ENCODE peak calls at places on chromosome 3, in seven cellular contexts. O, F, Y, M, X, U and B are unnamed samples.

GRCh38 chr3:171528102-171528501 is 67.9 kb upstream of the TNIK start:
- DNase-seq in U (no peak), O (peak; percentile 56), X (peak; percentile 14), M (no peak), Y (no peak), F (no peak), B (no peak)

GRCh38 chr3:176992565-176992964 is 204.7 kb downstream of the TBL1XR1 start:
- DNase-seq in Y (no peak), M (no peak), U (no peak), F (no peak), X (no peak), O (no peak), B (no peak)

GRCh38 chr3:53062905-53063304 is 17.0 kb upstream of the SFMBT1 start:
- DNase-seq in U (no peak), M (no peak), O (no peak), Y (peak; percentile 11), F (no peak), X (no peak), B (no peak)

GRCh38 chr3:53693441-53693840 is 152.8 kb downstream of the CHDH start:
- DNase-seq in F (no peak), M (no peak), O (no peak), Y (no peak), X (no peak), U (no peak), B (no peak)

GRCh38 chr3:99753268-99753975 is 64.2 kb upstream of the CMSS1 start:
- DNase-seq in O (peak; percentile 64), U (no peak), X (peak; percentile 82), M (no peak), Y (no peak), F (no peak), B (no peak)

GRCh38 chr3:32817561-32818430 is at the start of gene TRIM71:
- DNase-seq in O (no peak), M (peak; percentile 15), U (no peak), F (no peak), Y (no peak), X (no peak), B (no peak)

GRCh38 chr3:193872265-193872753 is 263.6 kb upstream of the HES1 start:
- DNase-seq in O (peak; percentile 70), Y (no peak), F (no peak), U (no peak), X (peak; percentile 82), M (no peak), B (no peak)

GRCh38 chr3:108546692-108547091 is 36.3 kb upstream of the MYH15 start:
- DNase-seq in M (no peak), X (no peak), U (no peak), Y (no peak), F (no peak), O (no peak), B (no peak)

GRCh38 chr3:161104561-161105551 is at the start of gene B3GALNT1:
- DNase-seq in F (peak; percentile 77), U (peak; percentile 36), Y (peak; percentile 67), O (peak; percentile 34), M (peak; percentile 39), X (peak; percentile 66), B (no peak)

GRCh38 chr3:28326458-28326926 is 22.0 kb upstream of the ZCWPW2 start:
- DNase-seq in F (no peak), O (no peak), U (no peak), X (no peak), Y (no peak), M (no peak), B (no peak)

GRCh38 chr3:170899455-170899854 is 9.0 kb downstream of the EIF5A2 start:
- DNase-seq in U (no peak), Y (no peak), O (no peak), X (no peak), M (no peak), F (no peak), B (no peak)

GRCh38 chr3:37859908-37860199 is 1.8 kb upstream of the CTDSPL start:
- DNase-seq in O (no peak), M (no peak), X (no peak), F (no peak), U (no peak), Y (no peak), B (no peak)

GRCh38 chr3:143596957-143597642 is 251.2 kb downstream of the SLC9A9 start:
- DNase-seq in M (no peak), X (no peak), Y (no peak), F (no peak), U (peak; percentile 42), O (no peak), B (no peak)

GRCh38 chr3:127961963-127962362 is 46.9 kb downstream of the KBTBD12 start:
- DNase-seq in U (no peak), M (no peak), F (no peak), O (no peak), Y (no peak), X (no peak), B (no peak)

GRCh38 chr3:87147562-87147961 is 79.5 kb upstream of the CHMP2B start:
- DNase-seq in Y (no peak), M (no peak), X (no peak), O (no peak), U (no peak), F (no peak), B (no peak)

GRCh38 chr3:87148020-87148419 is 79.1 kb upstream of the CHMP2B start:
- DNase-seq in U (no peak), O (no peak), X (no peak), Y (no peak), M (no peak), F (no peak), B (no peak)

DNA sequence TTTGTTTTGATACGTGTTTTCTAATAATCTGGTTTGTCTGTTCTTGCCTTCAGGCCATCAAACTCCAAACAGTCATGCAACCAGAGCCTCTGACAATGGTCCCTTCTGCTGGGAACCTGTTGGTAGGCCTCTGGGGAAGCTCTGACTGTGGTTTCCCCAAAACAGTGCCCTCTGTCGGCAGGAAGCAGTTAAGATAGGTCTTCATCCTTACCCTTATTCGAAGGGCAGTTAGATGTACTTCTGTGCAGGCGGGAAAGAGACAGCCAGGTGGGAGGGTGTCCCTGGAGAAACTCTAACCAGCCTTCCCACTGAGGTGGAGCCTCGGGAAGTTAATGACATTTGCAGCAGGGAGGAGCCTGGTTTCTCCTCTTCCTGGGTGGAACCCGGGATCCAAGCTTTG is 81.6 kb upstream of the CHMP2B start:
- DNase-seq in O (no peak), X (peak; percentile 32), F (no peak), Y (no peak), U (no peak), M (no peak), B (no peak)
- TF ChIP-seq CTCF in O (peak; percentile 41), X (peak; percentile 57), F (no peak), Y (no peak), U (no peak), M (no peak), B (no peak)

DNA sequence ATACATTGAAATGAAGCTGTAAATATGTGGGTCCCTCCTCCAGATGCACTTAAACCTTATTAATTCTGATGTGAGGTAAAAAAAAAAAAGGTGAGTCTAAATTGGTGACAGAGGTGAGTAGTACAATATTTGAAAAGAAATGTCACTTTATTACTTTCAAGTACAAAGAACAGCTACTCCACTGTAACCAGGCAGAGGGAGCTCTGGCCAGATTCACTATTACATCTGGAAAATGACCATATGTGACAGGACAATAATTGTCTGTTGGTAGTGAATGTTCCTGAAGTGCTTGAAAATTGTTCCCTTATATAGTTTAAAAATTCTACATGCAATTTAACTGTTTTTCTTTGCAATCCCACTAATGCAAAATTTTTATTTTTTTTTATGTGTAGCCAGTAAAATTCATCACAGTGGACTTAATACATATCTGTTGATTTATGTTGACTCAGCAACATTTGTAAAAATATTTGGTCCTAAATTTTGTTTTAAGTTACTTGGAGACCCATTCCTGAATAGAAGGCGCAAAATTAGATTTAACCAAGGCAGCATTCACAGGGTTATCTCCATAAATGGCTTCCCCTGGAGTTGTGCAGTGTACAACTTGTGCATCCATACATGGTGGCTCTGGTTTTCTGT is 231.9 kb upstream of the TBC1D5 start:
- DNase-seq in Y (no peak), X (no peak), M (no peak), F (no peak), U (no peak), O (no peak), B (no peak)
- TF ChIP-seq CTCF in Y (no peak), X (peak; percentile 43), M (no peak), F (no peak), U (no peak), O (peak; percentile 38), B (no peak)

GRCh38 chr3:130528120-130528519 is 11.1 kb downstream of the COL6A6 start:
- DNase-seq in O (no peak), F (no peak), X (no peak), M (no peak), Y (no peak), U (no peak), B (no peak)

GRCh38 chr3:130533247-130533646 is 16.3 kb downstream of the COL6A6 start:
- DNase-seq in F (no peak), O (no peak), U (no peak), X (no peak), M (no peak), Y (no peak), B (no peak)

DNA sequence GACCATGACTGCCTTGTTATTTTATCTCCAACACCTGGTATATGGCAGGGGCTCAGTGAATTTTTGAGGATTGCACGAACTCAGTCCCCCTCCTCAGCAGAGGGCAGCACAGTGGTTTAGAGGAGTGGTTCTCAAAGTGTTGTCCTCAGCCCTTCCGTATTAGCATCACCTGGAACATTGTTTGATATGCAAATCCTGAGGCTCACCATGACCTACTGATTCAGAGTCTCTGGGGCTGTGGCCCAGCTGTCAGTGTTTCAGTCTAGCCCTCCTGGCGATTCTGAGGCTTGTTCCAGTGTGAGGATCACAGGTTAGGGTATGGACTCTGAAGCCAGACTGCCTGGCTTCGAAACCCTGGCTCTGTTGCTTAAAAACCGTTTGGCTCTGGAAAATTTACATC is 12.8 kb downstream of the COL6A6 start:
- DNase-seq in M (no peak), Y (no peak), X (no peak), F (no peak), U (no peak), O (no peak), B (no peak)
- TF ChIP-seq CTCF in M (no peak), Y (no peak), X (no peak), F (no peak), U (no peak), O (no peak), B (no peak)

GRCh38 chr3:179045719-179046402 is 25.7 kb downstream of the ZMAT3 start:
- DNase-seq in O (no peak), X (no peak), Y (no peak), F (no peak), U (no peak), M (no peak), B (no peak)

DNA sequence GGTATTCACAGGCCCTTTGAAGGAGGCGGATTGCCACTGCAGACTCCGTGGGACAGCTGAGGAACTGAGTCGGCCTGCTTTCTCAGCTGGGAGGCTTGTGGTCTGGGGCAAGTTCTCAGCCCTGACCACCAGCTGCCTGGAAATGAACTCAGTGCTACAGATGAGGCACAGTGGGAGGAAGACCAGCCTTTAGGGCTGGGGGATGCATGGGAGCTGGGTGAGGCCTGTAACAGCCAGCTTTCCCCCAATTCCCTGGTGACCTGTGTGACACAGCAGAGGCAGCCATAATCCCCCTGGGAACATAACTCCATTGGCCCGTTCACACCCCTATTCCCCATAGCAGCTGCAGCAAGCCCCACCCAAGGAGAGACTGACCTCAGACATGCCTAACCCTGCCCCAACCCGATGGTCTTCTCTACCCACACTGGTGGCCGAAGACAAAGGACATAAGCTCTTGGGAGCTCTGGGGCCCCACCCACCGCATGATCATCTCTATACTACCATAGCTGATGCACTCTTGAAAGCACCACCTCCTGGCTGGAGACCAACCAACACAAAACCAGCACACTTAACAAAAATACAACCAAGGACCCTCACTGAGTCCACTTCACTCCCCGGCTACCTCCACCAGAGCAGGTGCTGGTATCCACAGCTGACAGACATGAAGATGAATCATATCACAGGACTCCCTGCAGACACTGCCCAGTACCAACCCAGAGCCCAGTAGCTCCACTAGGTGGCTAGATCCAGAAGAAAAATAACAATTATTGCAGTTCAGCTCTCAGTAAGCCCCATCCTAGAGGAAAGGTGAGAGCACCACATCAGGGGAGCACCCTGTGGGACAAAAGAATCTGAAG is 24.9 kb downstream of the ZMAT3 start:
- DNase-seq in O (no peak), M (peak; percentile 54), X (no peak), Y (no peak), U (no peak), F (no peak), B (no peak)
- TF ChIP-seq CTCF in O (peak; percentile 2), M (no peak), X (no peak), Y (no peak), U (no peak), F (no peak), B (no peak)